ENCODE peak calls at places on chromosomes 11 and 22, in ten cellular contexts. One of them, this sample, is unnamed.

GRCh38 chr11:20731676-20732075 is 62.3 kb downstream of the NELL1 start:
- DNase-seq in HFFc6: no peak
- DNase-seq in HS-5: no peak
- DNase-seq in AG09319: no peak
- DNase-seq in memory B cell: no peak
- DNase-seq in activated T-cell treated with anti-CD3 and anti-CD28 coated beads for 1 hour: no peak
- DNase-seq in smooth muscle cell of the brain vasculature: no peak
- DNase-seq in lung: no peak
- DNase-seq in cerebellar cortex: no peak
- DNase-seq in COR-L47: no peak
- DNase-seq in this sample: no peak

GRCh38 chr22:30354644-30355043 is 2.0 kb downstream of the SF3A1 start:
- DNase-seq in cerebellar cortex: no peak
- DNase-seq in lung: no peak
- DNase-seq in HFFc6: no peak
- DNase-seq in COR-L47: no peak
- DNase-seq in memory B cell: no peak
- DNase-seq in smooth muscle cell of the brain vasculature: no peak
- DNase-seq in AG09319: no peak
- DNase-seq in activated T-cell treated with anti-CD3 and anti-CD28 coated beads for 1 hour: no peak
- DNase-seq in HS-5: no peak
- DNase-seq in this sample: no peak

GRCh38 chr22:29702931-29703594 is 16.7 kb upstream of the CABP7 start:
- DNase-seq in memory B cell: no peak
- DNase-seq in HS-5: no peak
- DNase-seq in cerebellar cortex: no peak
- DNase-seq in AG09319: no peak
- DNase-seq in smooth muscle cell of the brain vasculature: no peak
- DNase-seq in activated T-cell treated with anti-CD3 and anti-CD28 coated beads for 1 hour: no peak
- DNase-seq in lung: peak
- DNase-seq in HFFc6: no peak
- DNase-seq in COR-L47: peak
- DNase-seq in this sample: no peak

GRCh38 chr11:19995131-19995530 is 165.1 kb downstream of the DBX1 start:
- DNase-seq in smooth muscle cell of the brain vasculature: no peak
- DNase-seq in COR-L47: no peak
- DNase-seq in activated T-cell treated with anti-CD3 and anti-CD28 coated beads for 1 hour: no peak
- DNase-seq in AG09319: peak
- DNase-seq in HS-5: peak
- DNase-seq in HFFc6: peak
- DNase-seq in memory B cell: no peak
- DNase-seq in cerebellar cortex: no peak
- DNase-seq in lung: peak
- DNase-seq in this sample: no peak

GRCh38 chr11:101031713-101032112 is 97.9 kb downstream of the PGR start:
- DNase-seq in COR-L47: no peak
- DNase-seq in HFFc6: no peak
- DNase-seq in AG09319: no peak
- DNase-seq in HS-5: no peak
- DNase-seq in lung: no peak
- DNase-seq in activated T-cell treated with anti-CD3 and anti-CD28 coated beads for 1 hour: no peak
- DNase-seq in smooth muscle cell of the brain vasculature: no peak
- DNase-seq in memory B cell: no peak
- DNase-seq in cerebellar cortex: no peak
- DNase-seq in this sample: no peak

GRCh38 chr11:44600739-44601416 is 35.4 kb downstream of the CD82 start:
- DNase-seq in COR-L47: no peak
- DNase-seq in memory B cell: peak
- DNase-seq in cerebellar cortex: no peak
- DNase-seq in HS-5: no peak
- DNase-seq in smooth muscle cell of the brain vasculature: no peak
- DNase-seq in HFFc6: no peak
- DNase-seq in AG09319: no peak
- DNase-seq in lung: no peak
- DNase-seq in activated T-cell treated with anti-CD3 and anti-CD28 coated beads for 1 hour: no peak
- DNase-seq in this sample: no peak

GRCh38 chr11:63745304-63746170 is 23.0 kb downstream of the ZFTA start:
- DNase-seq in AG09319: no peak
- DNase-seq in cerebellar cortex: peak
- DNase-seq in HFFc6: no peak
- DNase-seq in lung: no peak
- DNase-seq in smooth muscle cell of the brain vasculature: no peak
- DNase-seq in HS-5: no peak
- DNase-seq in activated T-cell treated with anti-CD3 and anti-CD28 coated beads for 1 hour: no peak
- DNase-seq in memory B cell: no peak
- DNase-seq in COR-L47: no peak
- DNase-seq in this sample: no peak

GRCh38 chr11:10413268-10413667 is 41.8 kb upstream of the AMPD3 start:
- DNase-seq in lung: no peak
- DNase-seq in memory B cell: peak
- DNase-seq in HFFc6: peak
- DNase-seq in AG09319: no peak
- DNase-seq in HS-5: no peak
- DNase-seq in activated T-cell treated with anti-CD3 and anti-CD28 coated beads for 1 hour: peak
- DNase-seq in cerebellar cortex: no peak
- DNase-seq in COR-L47: peak
- DNase-seq in smooth muscle cell of the brain vasculature: no peak
- DNase-seq in this sample: no peak

GRCh38 chr11:128343870-128344269 is 243.5 kb downstream of the ETS1 start:
- DNase-seq in COR-L47: no peak
- DNase-seq in memory B cell: no peak
- DNase-seq in smooth muscle cell of the brain vasculature: no peak
- DNase-seq in activated T-cell treated with anti-CD3 and anti-CD28 coated beads for 1 hour: no peak
- DNase-seq in cerebellar cortex: no peak
- DNase-seq in AG09319: no peak
- DNase-seq in HFFc6: no peak
- DNase-seq in HS-5: no peak
- DNase-seq in lung: no peak
- DNase-seq in this sample: no peak